ENCODE peak calls at places on chromosome 13, in six cellular contexts. G is thoracic aorta, V is A549, F is GM12878, M is ovary, Q is NCI-H1105. O is an unnamed sample.

GRCh38 chr13:113066142-113066455 is 39.5 kb upstream of the F7 start:
- DNase-seq in G (no peak), V (no peak), F (no peak), M (no peak), Q (no peak), O (no peak)

GRCh38 chr13:33169273-33169980 is 116.1 kb downstream of the STARD13 start:
- DNase-seq in G (no peak), V (no peak), F (no peak), M (no peak), Q (no peak), O (no peak)

GRCh38 chr13:77009011-77009410 is 17.1 kb downstream of the CLN5 start:
- DNase-seq in G (no peak), V (no peak), F (no peak), M (no peak), Q (no peak), O (no peak)

GRCh38 chr13:106525865-106526264 is 9.6 kb downstream of the EFNB2 start:
- DNase-seq in G (no peak), V (no peak), F (no peak), M (no peak), Q (no peak), O (no peak)

GRCh38 chr13:113404366-113404722 is 40.4 kb upstream of the GRTP1 start:
- DNase-seq in G (no peak), V (no peak), F (no peak), M (no peak), Q (no peak), O (no peak)

GRCh38 chr13:49466240-49466914 is 22.3 kb downstream of the SETDB2 start:
- DNase-seq in G (no peak), V (no peak), F (no peak), M (no peak), Q (no peak), O (peak)

GRCh38 chr13:91704398-91704797 is 306.0 kb downstream of the GPC5 start:
- DNase-seq in G (no peak), V (no peak), F (no peak), M (no peak), Q (no peak), O (no peak)

GRCh38 chr13:62357887-62358645 is 942.4 kb upstream of the PCDH20 start:
- DNase-seq in G (no peak), V (peak), F (peak), M (no peak), Q (peak), O (peak)

GRCh38 chr13:44231786-44232516 is 141.7 kb upstream of the SERP2 start:
- DNase-seq in G (no peak), V (peak), F (no peak), M (peak), Q (no peak), O (peak)

GRCh38 chr13:35260316-35260715 is 216.2 kb downstream of the MAB21L1 start:
- DNase-seq in G (no peak), V (no peak), F (no peak), M (no peak), Q (no peak), O (no peak)

GRCh38 chr13:31385534-31385933 is 185.8 kb downstream of the B3GLCT start:
- DNase-seq in G (no peak), V (no peak), F (no peak), M (no peak), Q (no peak), O (no peak)

GRCh38 chr13:95087746-95088305 is 213.4 kb downstream of the ABCC4 start:
- DNase-seq in G (no peak), V (no peak), F (no peak), M (no peak), Q (no peak), O (no peak)

GRCh38 chr13:38496956-38497355 is 147.3 kb downstream of the UFM1 start:
- DNase-seq in G (no peak), V (no peak), F (no peak), M (no peak), Q (no peak), O (no peak)

GRCh38 chr13:34747507-34747906 is 194.6 kb upstream of the NBEA start:
- DNase-seq in G (no peak), V (no peak), F (no peak), M (no peak), Q (no peak), O (no peak)